ENCODE peak calls at places on chromosomes 11 and 22, in five cellular contexts. V, C, I, L and P are unnamed samples.

GRCh38 chr22:26777402-26777801 is 120.0 kb downstream of the MIAT start:
- DNase-seq in I (no peak), L (peak), C (no peak), V (no peak), P (peak)

GRCh38 chr11:65780770-65781151 is at the start of gene AP5B1:
- DNase-seq in C (no peak), L (peak), I (no peak), V (peak), P (peak)

GRCh38 chr11:61279934-61280656 is 15.0 kb downstream of the VWCE start:
- DNase-seq in I (no peak), C (no peak), V (no peak), L (no peak), P (no peak)

GRCh38 chr11:2551131-2551530 is 106.3 kb downstream of the KCNQ1 start:
- DNase-seq in V (no peak), I (no peak), L (no peak), C (no peak), P (no peak)

GRCh38 chr22:27597703-27598444 is 203.7 kb downstream of the MN1 start:
- DNase-seq in L (peak), V (no peak), C (peak), I (no peak), P (peak)

GRCh38 chr22:18096823-18097222 is 13.8 kb upstream of the TUBA8 start:
- DNase-seq in L (no peak), V (no peak), I (no peak), C (no peak), P (no peak)

GRCh38 chr11:92411431-92411830 is 186.8 kb downstream of the FAT3 start:
- DNase-seq in C (no peak), V (no peak), L (no peak), I (no peak), P (no peak)

GRCh38 chr11:128920651-128921050 is 22.0 kb downstream of the TP53AIP1 start:
- DNase-seq in I (no peak), V (no peak), C (no peak), L (no peak), P (no peak)

GRCh38 chr11:48172818-48173609 is 43.6 kb upstream of the OR4B1 start:
- DNase-seq in I (no peak), V (peak), L (peak), C (peak), P (peak)

GRCh38 chr22:49368976-49369725 is 458.5 kb downstream of the BRD1 start:
- DNase-seq in V (peak), L (peak), I (no peak), C (no peak), P (no peak)

GRCh38 chr11:111454561-111455192 is 57.5 kb downstream of the BTG4 start:
- DNase-seq in C (no peak), V (peak), L (peak), I (no peak), P (peak)

GRCh38 chr11:60838132-60838531 is 3.8 kb upstream of the CCDC86 start:
- DNase-seq in V (no peak), C (peak), L (peak), I (no peak), P (peak)

GRCh38 chr11:46240861-46241260 is 36.6 kb upstream of the CREB3L1 start:
- DNase-seq in C (no peak), L (no peak), V (no peak), I (no peak), P (no peak)

GRCh38 chr22:38872831-38873248 is 824 bp upstream of the CBX6 start:
- DNase-seq in L (peak), I (no peak), C (no peak), V (peak), P (peak)

GRCh38 chr22:46563381-46564083 is 26.1 kb upstream of the CELSR1 start:
- DNase-seq in I (no peak), L (peak), V (peak), C (peak), P (peak)

GRCh38 chr11:123475478-123475877 is 45.4 kb downstream of the GRAMD1B start:
- DNase-seq in V (peak), L (peak), I (no peak), C (no peak), P (no peak)

GRCh38 chr11:65428578-65429068 is 6.0 kb downstream of the NEAT1 start:
- DNase-seq in V (no peak), C (no peak), L (peak), I (no peak), P (no peak)

GRCh38 chr11:17393472-17393871 is 5.0 kb upstream of the KCNJ11 start:
- DNase-seq in C (no peak), V (peak), L (no peak), I (no peak), P (no peak)

GRCh38 chr11:12248330-12248729 is 129.0 kb upstream of the PARVA start:
- DNase-seq in V (peak), L (no peak), I (no peak), C (no peak), P (peak)

GRCh38 chr22:38148252-38148651 is 33.4 kb downstream of the PLA2G6 start:
- DNase-seq in V (no peak), L (no peak), I (no peak), C (peak), P (no peak)

GRCh38 chr22:25758316-25758715 is 16.3 kb downstream of the MYO18B start:
- DNase-seq in L (no peak), C (no peak), V (no peak), I (no peak), P (no peak)

DNA sequence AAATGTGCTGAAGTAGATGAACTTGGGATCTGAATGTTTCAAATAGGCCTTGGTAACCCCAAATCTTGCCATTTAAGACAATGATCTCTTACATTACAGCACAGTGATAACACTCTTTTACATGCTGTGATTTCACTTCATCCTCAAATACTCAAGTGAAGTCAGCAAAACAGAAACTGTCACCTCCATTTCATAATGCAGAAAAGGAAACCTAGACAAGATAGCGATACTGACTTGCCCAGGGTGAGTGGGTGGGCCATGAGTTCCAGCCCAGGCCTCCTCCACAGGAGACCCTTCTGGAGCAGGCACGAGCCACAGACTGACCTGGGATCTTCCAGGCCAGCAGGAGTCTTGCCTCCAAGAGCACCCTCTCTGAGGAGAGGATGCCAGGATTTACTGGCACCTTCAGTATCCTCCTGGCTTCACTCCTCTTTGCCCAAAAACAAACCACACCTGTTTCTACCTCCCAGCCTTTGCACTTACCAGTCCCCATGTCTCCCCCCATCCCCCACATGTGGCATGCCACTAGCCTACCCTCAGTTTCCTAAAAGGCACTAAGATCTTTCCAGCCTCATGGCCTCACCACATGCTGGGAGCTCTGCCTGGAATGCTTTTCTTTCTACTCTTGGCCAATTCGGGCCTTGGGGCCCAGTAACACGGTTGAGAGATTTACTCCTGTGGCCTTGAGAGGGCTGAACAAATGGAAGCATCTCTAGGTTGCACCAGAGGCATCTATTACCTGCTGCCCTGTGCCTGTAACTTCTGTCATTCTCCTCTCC is 1.9 kb upstream of the DGAT2 start:
- DNase-seq in L (no peak), C (no peak), V (no peak), I (no peak), P (no peak)
- TF ChIP-seq JUND in L (no peak), C (no peak), V (no peak), I (no peak), P (no peak)

DNA sequence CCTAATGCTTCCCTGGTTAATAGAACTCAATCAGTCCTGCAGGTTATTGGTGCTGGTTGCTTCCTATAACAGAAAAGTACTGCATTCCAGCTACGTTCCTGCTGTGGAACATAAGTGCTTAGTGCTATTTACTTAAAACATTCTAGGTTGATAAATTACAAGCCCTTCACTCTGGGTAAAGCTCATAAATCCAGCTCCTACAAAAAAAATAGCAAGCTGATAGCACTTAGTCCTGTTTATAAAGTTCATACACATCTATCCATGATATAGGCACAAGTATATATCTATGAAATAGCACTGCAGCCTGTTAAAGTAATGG is 26.7 kb downstream of the NF2 start:
- DNase-seq in C (no peak), L (no peak), I (no peak), V (no peak), P (no peak)
- TF ChIP-seq JUND in C (no peak), L (no peak), I (no peak), V (no peak), P (no peak)

GRCh38 chr11:121328213-121328966 is 35.8 kb downstream of the SC5D start:
- DNase-seq in C (no peak), V (no peak), L (no peak), I (no peak), P (no peak)
- TF ChIP-seq JUND in C (no peak), V (no peak), L (no peak), I (no peak), P (no peak)

GRCh38 chr11:93700830-93701229 is 39.3 kb downstream of the CEP295 start:
- DNase-seq in L (no peak), C (no peak), V (no peak), I (no peak), P (no peak)

GRCh38 chr11:93704237-93704636 is 37.1 kb downstream of the TAF1D start:
- DNase-seq in C (no peak), L (peak), I (no peak), V (no peak), P (peak)
- TF ChIP-seq JUND in C (no peak), L (no peak), I (no peak), V (no peak), P (no peak)

GRCh38 chr11:73729594-73730206 is 31.2 kb downstream of the RAB6A start:
- DNase-seq in I (no peak), L (peak), V (peak), C (peak), P (no peak)

DNA sequence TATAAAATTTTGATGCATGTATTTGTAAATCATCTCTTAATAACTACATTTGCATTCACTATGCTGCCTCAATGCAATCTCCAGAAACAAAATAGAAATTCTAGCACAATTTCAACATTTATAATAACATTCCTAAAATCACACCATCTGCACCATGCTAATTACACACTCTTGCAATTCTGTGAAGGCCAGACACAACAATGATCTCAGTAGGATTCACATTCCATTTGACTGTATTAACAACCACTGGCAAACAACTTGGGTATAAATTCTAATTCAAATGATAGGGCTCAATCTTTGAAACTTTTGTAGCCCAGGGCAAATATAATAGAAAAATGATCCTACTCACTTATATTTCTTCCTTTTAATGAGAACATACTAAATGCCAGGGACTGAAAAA is 25.9 kb downstream of the RAB6A start:
- DNase-seq in I (no peak), V (no peak), L (no peak), C (no peak), P (no peak)
- TF ChIP-seq JUND in I (no peak), V (no peak), L (no peak), C (no peak), P (no peak)

DNA sequence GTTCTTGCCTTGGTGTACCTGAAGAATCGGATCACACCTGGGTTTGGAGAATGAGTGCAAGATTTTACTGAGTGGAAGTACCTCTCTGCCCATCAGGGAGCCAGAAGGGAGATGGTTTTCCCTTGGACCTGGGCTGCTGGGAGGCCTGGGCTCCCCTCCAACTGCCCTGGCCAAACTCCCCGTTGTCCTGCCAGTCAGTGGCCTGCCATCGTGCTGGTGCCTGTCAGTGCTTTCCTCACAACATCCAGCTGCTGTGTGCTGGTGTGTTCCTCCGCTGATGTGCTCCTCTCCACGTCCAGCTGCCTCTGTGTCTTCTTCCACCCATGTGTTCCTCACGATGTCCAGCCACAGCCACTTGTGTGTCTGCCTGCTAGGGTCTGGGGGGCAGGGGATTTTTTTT is 87.9 kb upstream of the CLPB start:
- DNase-seq in V (no peak), L (no peak), I (no peak), C (no peak), P (no peak)
- TF ChIP-seq JUND in V (no peak), L (no peak), I (no peak), C (no peak), P (no peak)

DNA sequence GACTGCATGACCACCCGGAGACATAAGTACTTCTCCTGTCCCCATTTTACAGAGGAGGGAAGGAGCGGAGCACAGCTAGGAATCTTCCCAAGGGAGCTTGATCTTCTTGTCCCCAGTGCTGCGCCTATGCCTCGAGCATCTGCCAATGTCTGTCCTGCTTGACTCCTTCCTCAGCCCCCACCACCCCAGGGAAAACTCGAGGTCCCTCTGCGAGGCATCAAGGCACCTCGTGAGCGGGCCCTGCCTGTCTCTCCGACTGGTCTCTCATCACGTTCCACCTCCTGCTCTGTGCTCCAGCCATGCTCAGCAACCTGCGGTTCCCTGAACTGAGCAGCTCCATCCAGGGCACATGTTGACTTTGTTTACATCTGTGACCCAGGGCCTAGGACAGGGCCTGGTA is 2.5 kb downstream of the NCF4 start:
- DNase-seq in C (no peak), L (no peak), V (no peak), I (no peak), P (no peak)
- TF ChIP-seq JUND in C (no peak), L (no peak), V (no peak), I (no peak), P (no peak)

GRCh38 chr11:82995276-82995675 is 76.4 kb downstream of the RAB30 start:
- DNase-seq in I (no peak), C (no peak), V (no peak), L (no peak), P (no peak)
- TF ChIP-seq JUND in I (no peak), C (no peak), V (no peak), L (no peak), P (no peak)

GRCh38 chr11:62420882-62421281 is 2.0 kb downstream of the SCGB1A1 start:
- DNase-seq in L (no peak), I (no peak), V (no peak), C (no peak), P (no peak)

GRCh38 chr11:62418136-62418535 is 697 bp upstream of the SCGB1A1 start:
- DNase-seq in V (no peak), C (no peak), L (peak), I (no peak), P (no peak)

GRCh38 chr11:62416596-62416995 is 2.2 kb upstream of the SCGB1A1 start:
- DNase-seq in C (no peak), V (no peak), I (no peak), L (no peak), P (peak)

GRCh38 chr11:62419560-62420342 is 918 bp downstream of the SCGB1A1 start:
- DNase-seq in V (no peak), I (no peak), L (no peak), C (no peak), P (no peak)

DNA sequence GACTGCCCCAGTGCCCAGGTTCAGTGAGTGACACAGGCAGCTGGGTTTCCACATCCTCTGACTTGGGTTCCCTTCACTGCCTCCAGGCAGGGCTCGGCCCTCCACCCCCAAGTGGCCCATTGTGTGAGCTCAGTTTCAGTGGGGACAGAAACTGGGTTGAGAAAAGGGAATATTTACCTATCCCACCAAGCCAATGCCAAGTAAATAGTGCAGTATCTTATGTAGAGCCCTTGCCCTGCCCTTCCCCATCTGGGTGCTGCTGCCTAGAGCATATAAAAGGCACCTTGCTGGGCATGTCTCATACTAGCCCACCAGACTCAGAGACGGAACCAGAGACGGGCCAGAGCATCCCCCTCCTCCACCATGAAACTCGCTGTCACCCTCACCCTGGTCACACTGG is at the start of gene SCGB1A1:
- DNase-seq in V (no peak), L (no peak), I (no peak), C (no peak), P (no peak)
- TF ChIP-seq JUND in V (no peak), L (no peak), I (no peak), C (no peak), P (no peak)